ENCODE peak calls at places on chromosomes 7 and 10, in seven cellular contexts. One of them, this sample, is unnamed.

GRCh38 chr10:77836299-77836820 is 90.2 kb downstream of the DLG5 start:
- DNase-seq in MCF 10A: no peak
- DNase-seq in foreskin fibroblast: peak
- DNase-seq in astrocyte of the spinal cord: no peak
- DNase-seq in fibroblast of the aortic adventitia: no peak
- DNase-seq in cardiac muscle cell: peak
- DNase-seq in fibroblast of pulmonary artery: peak
- DNase-seq in this sample: peak

GRCh38 chr10:116183733-116184447 is 89.1 kb downstream of the GFRA1 start:
- DNase-seq in fibroblast of pulmonary artery: no peak
- DNase-seq in cardiac muscle cell: peak
- DNase-seq in MCF 10A: peak
- DNase-seq in fibroblast of the aortic adventitia: no peak
- DNase-seq in foreskin fibroblast: peak
- DNase-seq in astrocyte of the spinal cord: peak
- DNase-seq in this sample: no peak

GRCh38 chr10:82213784-82214183 is 338.8 kb downstream of the NRG3 start:
- DNase-seq in astrocyte of the spinal cord: no peak
- DNase-seq in cardiac muscle cell: no peak
- DNase-seq in foreskin fibroblast: peak
- DNase-seq in MCF 10A: no peak
- DNase-seq in fibroblast of pulmonary artery: no peak
- DNase-seq in fibroblast of the aortic adventitia: no peak
- DNase-seq in this sample: no peak

GRCh38 chr10:62503871-62504270 is 129.7 kb downstream of the ZNF365 start:
- DNase-seq in cardiac muscle cell: no peak
- DNase-seq in fibroblast of pulmonary artery: no peak
- DNase-seq in fibroblast of the aortic adventitia: no peak
- DNase-seq in MCF 10A: no peak
- DNase-seq in astrocyte of the spinal cord: no peak
- DNase-seq in foreskin fibroblast: no peak
- DNase-seq in this sample: no peak

GRCh38 chr10:104518891-104519290 is 122.2 kb upstream of the SORCS3 start:
- DNase-seq in fibroblast of the aortic adventitia: no peak
- DNase-seq in astrocyte of the spinal cord: no peak
- DNase-seq in foreskin fibroblast: no peak
- DNase-seq in cardiac muscle cell: no peak
- DNase-seq in MCF 10A: no peak
- DNase-seq in fibroblast of pulmonary artery: no peak
- DNase-seq in this sample: no peak

GRCh38 chr7:78636727-78637126 is 816.7 kb downstream of the MAGI2 start:
- DNase-seq in MCF 10A: no peak
- DNase-seq in foreskin fibroblast: no peak
- DNase-seq in fibroblast of the aortic adventitia: no peak
- DNase-seq in astrocyte of the spinal cord: no peak
- DNase-seq in cardiac muscle cell: no peak
- DNase-seq in fibroblast of pulmonary artery: no peak
- DNase-seq in this sample: no peak

GRCh38 chr7:87375647-87376435 is 30.4 kb downstream of the CROT start:
- DNase-seq in MCF 10A: no peak
- DNase-seq in cardiac muscle cell: no peak
- DNase-seq in foreskin fibroblast: no peak
- DNase-seq in fibroblast of pulmonary artery: no peak
- DNase-seq in astrocyte of the spinal cord: no peak
- DNase-seq in fibroblast of the aortic adventitia: no peak
- DNase-seq in this sample: no peak

GRCh38 chr7:159060440-159060839 is 84.2 kb downstream of the VIPR2 start:
- DNase-seq in MCF 10A: no peak
- DNase-seq in cardiac muscle cell: no peak
- DNase-seq in fibroblast of the aortic adventitia: no peak
- DNase-seq in astrocyte of the spinal cord: no peak
- DNase-seq in fibroblast of pulmonary artery: no peak
- DNase-seq in foreskin fibroblast: no peak
- DNase-seq in this sample: no peak

GRCh38 chr10:113069595-113069994 is 119.5 kb downstream of the TCF7L2 start:
- DNase-seq in fibroblast of pulmonary artery: peak
- DNase-seq in foreskin fibroblast: no peak
- DNase-seq in MCF 10A: peak
- DNase-seq in astrocyte of the spinal cord: peak
- DNase-seq in cardiac muscle cell: peak
- DNase-seq in fibroblast of the aortic adventitia: no peak
- DNase-seq in this sample: no peak

GRCh38 chr7:35430547-35431153 is 176.8 kb upstream of the TBX20 start:
- DNase-seq in foreskin fibroblast: no peak
- DNase-seq in cardiac muscle cell: peak
- DNase-seq in fibroblast of pulmonary artery: peak
- DNase-seq in MCF 10A: peak
- DNase-seq in fibroblast of the aortic adventitia: peak
- DNase-seq in astrocyte of the spinal cord: no peak
- DNase-seq in this sample: peak

GRCh38 chr10:7218974-7219373 is 191.9 kb downstream of the SFMBT2 start:
- DNase-seq in cardiac muscle cell: peak
- DNase-seq in MCF 10A: no peak
- DNase-seq in fibroblast of the aortic adventitia: peak
- DNase-seq in fibroblast of pulmonary artery: peak
- DNase-seq in astrocyte of the spinal cord: peak
- DNase-seq in foreskin fibroblast: peak
- DNase-seq in this sample: no peak

GRCh38 chr7:117834983-117835664 is 38.1 kb downstream of the CTTNBP2 start:
- DNase-seq in fibroblast of pulmonary artery: no peak
- DNase-seq in fibroblast of the aortic adventitia: no peak
- DNase-seq in cardiac muscle cell: no peak
- DNase-seq in foreskin fibroblast: no peak
- DNase-seq in astrocyte of the spinal cord: no peak
- DNase-seq in MCF 10A: no peak
- DNase-seq in this sample: no peak

GRCh38 chr10:8306685-8307364 is 252.3 kb downstream of the GATA3 start:
- DNase-seq in astrocyte of the spinal cord: peak
- DNase-seq in fibroblast of the aortic adventitia: no peak
- DNase-seq in foreskin fibroblast: no peak
- DNase-seq in MCF 10A: no peak
- DNase-seq in cardiac muscle cell: peak
- DNase-seq in fibroblast of pulmonary artery: peak
- DNase-seq in this sample: no peak

GRCh38 chr7:47314728-47315601 is 266.9 kb downstream of the TNS3 start:
- DNase-seq in fibroblast of pulmonary artery: peak
- DNase-seq in MCF 10A: no peak
- DNase-seq in foreskin fibroblast: peak
- DNase-seq in fibroblast of the aortic adventitia: no peak
- DNase-seq in cardiac muscle cell: peak
- DNase-seq in astrocyte of the spinal cord: peak
- DNase-seq in this sample: no peak

GRCh38 chr10:112052176-112052575 is 131.4 kb downstream of the GPAM start:
- DNase-seq in foreskin fibroblast: no peak
- DNase-seq in astrocyte of the spinal cord: no peak
- DNase-seq in MCF 10A: no peak
- DNase-seq in fibroblast of pulmonary artery: no peak
- DNase-seq in fibroblast of the aortic adventitia: no peak
- DNase-seq in cardiac muscle cell: no peak
- DNase-seq in this sample: no peak

GRCh38 chr7:44793919-44794715 is 2.4 kb upstream of the PPIA start:
- DNase-seq in fibroblast of pulmonary artery: no peak
- DNase-seq in fibroblast of the aortic adventitia: no peak
- DNase-seq in astrocyte of the spinal cord: no peak
- DNase-seq in MCF 10A: no peak
- DNase-seq in foreskin fibroblast: peak
- DNase-seq in cardiac muscle cell: no peak
- DNase-seq in this sample: no peak

GRCh38 chr7:23679898-23680416 is at the start of gene FAM221A:
- DNase-seq in fibroblast of the aortic adventitia: peak
- DNase-seq in MCF 10A: no peak
- DNase-seq in astrocyte of the spinal cord: peak
- DNase-seq in foreskin fibroblast: peak
- DNase-seq in cardiac muscle cell: peak
- DNase-seq in fibroblast of pulmonary artery: peak
- DNase-seq in this sample: peak

GRCh38 chr10:128095023-128095752 is 31.0 kb downstream of the MKI67 start:
- DNase-seq in MCF 10A: no peak
- DNase-seq in fibroblast of pulmonary artery: no peak
- DNase-seq in fibroblast of the aortic adventitia: no peak
- DNase-seq in cardiac muscle cell: no peak
- DNase-seq in astrocyte of the spinal cord: no peak
- DNase-seq in foreskin fibroblast: no peak
- DNase-seq in this sample: peak

GRCh38 chr10:11023009-11023408 is 5.3 kb downstream of the CELF2 start:
- DNase-seq in MCF 10A: no peak
- DNase-seq in astrocyte of the spinal cord: no peak
- DNase-seq in fibroblast of pulmonary artery: no peak
- DNase-seq in foreskin fibroblast: no peak
- DNase-seq in fibroblast of the aortic adventitia: no peak
- DNase-seq in cardiac muscle cell: no peak
- DNase-seq in this sample: no peak

DNA sequence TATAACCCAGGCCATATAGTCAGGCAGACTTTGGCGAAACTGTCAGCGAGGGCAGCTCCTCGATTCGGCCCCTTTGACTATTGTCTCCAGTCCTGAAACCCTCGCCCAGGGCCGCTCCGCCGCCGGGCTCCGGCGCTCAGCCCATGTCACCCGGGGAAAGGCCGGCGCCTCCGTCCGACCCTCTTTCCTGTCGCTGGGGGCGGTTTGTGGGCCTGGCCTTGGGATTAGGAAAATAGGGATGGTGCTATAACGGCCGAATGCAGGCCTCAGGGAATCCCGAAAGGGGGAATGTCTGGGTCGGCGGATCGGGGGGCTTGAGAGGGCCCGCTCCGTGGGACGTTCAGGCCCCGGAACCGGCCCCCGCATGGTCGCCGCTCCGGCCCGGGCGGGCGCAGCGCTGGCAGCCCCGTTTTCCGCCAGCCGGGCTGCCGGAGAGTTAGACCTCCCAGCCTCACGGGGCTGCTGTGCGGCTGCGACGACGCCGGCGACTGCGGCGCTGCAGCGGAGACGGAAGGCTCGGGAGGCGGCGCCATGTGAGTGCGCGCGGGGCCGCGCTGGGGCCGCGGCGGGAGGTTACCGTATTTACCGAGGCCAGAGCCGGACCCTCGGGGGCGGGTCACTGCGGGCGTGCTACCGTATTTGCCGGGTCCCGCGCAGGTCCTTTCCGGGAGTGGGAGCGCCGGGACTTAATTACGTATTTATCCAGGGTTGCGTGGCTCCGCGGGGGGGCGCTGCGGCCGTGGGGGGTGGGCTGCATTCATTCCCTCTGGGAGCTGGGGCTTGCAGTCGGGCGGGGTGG is 25.9 kb downstream of the ZNF775 start:
- DNase-seq in foreskin fibroblast: peak
- DNase-seq in fibroblast of pulmonary artery: peak
- DNase-seq in fibroblast of the aortic adventitia: peak
- DNase-seq in cardiac muscle cell: peak
- DNase-seq in MCF 10A: peak
- DNase-seq in astrocyte of the spinal cord: peak
- DNase-seq in this sample: peak
- TF ChIP-seq CTCF in foreskin fibroblast: no peak
- TF ChIP-seq CTCF in fibroblast of pulmonary artery: no peak
- TF ChIP-seq CTCF in fibroblast of the aortic adventitia: no peak
- TF ChIP-seq CTCF in cardiac muscle cell: peak
- TF ChIP-seq CTCF in MCF 10A: no peak
- TF ChIP-seq CTCF in astrocyte of the spinal cord: no peak
- TF ChIP-seq CTCF in this sample: peak

GRCh38 chr7:94571816-94572215 is 62.2 kb downstream of the CASD1 start:
- DNase-seq in fibroblast of pulmonary artery: no peak
- DNase-seq in fibroblast of the aortic adventitia: no peak
- DNase-seq in cardiac muscle cell: no peak
- DNase-seq in MCF 10A: no peak
- DNase-seq in foreskin fibroblast: no peak
- DNase-seq in astrocyte of the spinal cord: no peak
- DNase-seq in this sample: no peak
- TF ChIP-seq CTCF in fibroblast of pulmonary artery: no peak
- TF ChIP-seq CTCF in fibroblast of the aortic adventitia: no peak
- TF ChIP-seq CTCF in cardiac muscle cell: no peak
- TF ChIP-seq CTCF in MCF 10A: no peak
- TF ChIP-seq CTCF in foreskin fibroblast: no peak
- TF ChIP-seq CTCF in astrocyte of the spinal cord: no peak
- TF ChIP-seq CTCF in this sample: no peak

DNA sequence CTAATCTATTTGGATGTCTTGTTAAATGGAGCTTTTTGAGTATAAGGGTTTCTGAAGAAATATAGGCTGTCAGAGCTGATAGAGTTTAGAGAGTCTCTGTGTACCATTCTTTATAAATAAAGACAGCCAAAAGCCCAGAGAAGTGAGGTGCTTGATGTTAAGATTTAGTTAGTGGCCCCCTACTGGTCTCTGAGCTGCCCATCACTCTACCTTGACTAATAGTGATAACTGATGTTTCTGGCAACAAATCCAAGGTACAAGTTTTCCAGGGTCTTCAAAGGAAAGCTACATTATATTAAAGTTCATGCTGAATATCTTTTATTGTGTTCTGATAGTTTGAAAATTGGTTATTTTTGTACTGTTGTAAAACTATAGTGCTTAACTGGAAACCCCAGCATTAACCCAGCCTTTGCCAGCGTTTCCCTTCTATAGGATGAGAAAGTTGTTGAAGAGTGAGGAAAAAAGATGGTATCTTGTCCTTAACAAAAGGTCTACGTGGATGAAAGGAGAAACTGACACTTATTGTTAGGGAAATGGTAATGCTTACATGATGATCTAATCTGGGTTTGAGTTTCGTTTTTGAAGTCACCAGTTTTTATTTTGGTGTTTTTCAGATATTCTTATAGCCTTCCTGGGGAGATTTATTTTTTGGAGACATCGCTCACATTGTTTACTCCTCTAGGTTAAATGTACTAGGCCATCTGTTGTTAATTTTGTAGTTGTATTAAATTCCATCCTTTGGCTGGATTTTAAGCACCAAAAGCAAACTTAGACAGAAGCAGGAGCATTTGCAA is 79.0 kb downstream of the AUTS2 start:
- DNase-seq in foreskin fibroblast: no peak
- DNase-seq in fibroblast of pulmonary artery: no peak
- DNase-seq in MCF 10A: no peak
- DNase-seq in cardiac muscle cell: no peak
- DNase-seq in fibroblast of the aortic adventitia: no peak
- DNase-seq in astrocyte of the spinal cord: no peak
- DNase-seq in this sample: no peak
- TF ChIP-seq CTCF in foreskin fibroblast: no peak
- TF ChIP-seq CTCF in fibroblast of pulmonary artery: peak
- TF ChIP-seq CTCF in MCF 10A: no peak
- TF ChIP-seq CTCF in cardiac muscle cell: peak
- TF ChIP-seq CTCF in fibroblast of the aortic adventitia: no peak
- TF ChIP-seq CTCF in astrocyte of the spinal cord: no peak
- TF ChIP-seq CTCF in this sample: no peak

DNA sequence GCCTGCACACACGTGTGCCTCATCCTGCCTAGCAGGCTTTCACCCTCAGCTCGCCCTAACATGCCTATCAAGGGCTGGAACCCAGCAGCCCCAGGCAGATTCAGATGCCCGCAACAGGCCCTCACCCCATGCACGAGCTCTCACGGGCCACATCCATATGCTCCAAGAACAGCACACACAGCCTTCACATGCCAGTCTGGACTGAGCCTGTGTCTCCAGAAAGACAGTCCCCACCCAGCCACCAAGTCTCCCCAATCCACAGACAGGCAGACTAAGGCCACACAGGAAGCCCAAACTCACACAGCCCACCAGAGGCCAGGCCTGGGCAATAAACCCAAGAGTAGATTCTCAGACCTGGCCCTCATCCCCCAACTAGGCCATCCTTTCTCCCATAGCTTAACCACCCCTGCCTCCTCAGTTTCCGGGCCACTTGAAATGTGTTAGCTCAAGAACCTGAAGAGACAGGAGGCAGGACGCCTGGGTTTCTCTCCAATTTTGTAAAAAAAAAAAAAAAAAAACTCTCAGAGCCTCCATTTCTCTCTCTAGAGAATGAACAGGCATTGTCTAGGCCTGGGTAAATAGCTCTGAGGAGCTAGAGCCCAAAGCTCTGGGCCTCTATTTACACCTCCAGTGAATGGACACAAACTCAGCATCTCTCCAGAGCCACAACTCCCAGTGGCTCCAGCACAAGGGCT is 6.8 kb downstream of the LDB1 start:
- DNase-seq in foreskin fibroblast: peak
- DNase-seq in fibroblast of pulmonary artery: no peak
- DNase-seq in fibroblast of the aortic adventitia: no peak
- DNase-seq in astrocyte of the spinal cord: no peak
- DNase-seq in cardiac muscle cell: no peak
- DNase-seq in MCF 10A: peak
- DNase-seq in this sample: peak
- TF ChIP-seq CTCF in foreskin fibroblast: no peak
- TF ChIP-seq CTCF in fibroblast of pulmonary artery: no peak
- TF ChIP-seq CTCF in fibroblast of the aortic adventitia: no peak
- TF ChIP-seq CTCF in astrocyte of the spinal cord: no peak
- TF ChIP-seq CTCF in cardiac muscle cell: no peak
- TF ChIP-seq CTCF in MCF 10A: no peak
- TF ChIP-seq CTCF in this sample: no peak

This sample was measured in activated CD8-positive, alpha-beta T cell treated with anti-CD3 and anti-CD28 coated beads for 36 hours.